ENCODE peak calls at places on chromosomes 11 and 22, in nine cellular contexts. One of them, this sample, is unnamed.
A peak's percentile ranks its signal among the peaks of the same experiment; 100 is the strongest.

GRCh38 chr22:24424001-24424900 is 3.1 kb upstream of the ADORA2A start:
- DNase-seq in colonic mucosa: no peak
- DNase-seq in CD8-positive, alpha-beta memory T cell: peak; percentile 36
- DNase-seq in AG09309: no peak
- DNase-seq in astrocyte: no peak
- DNase-seq in GM23338: peak; percentile 72
- DNase-seq in fibroblast of pulmonary artery: no peak
- DNase-seq in BJ: no peak
- DNase-seq in AG10803: no peak
- DNase-seq in this sample: no peak

GRCh38 chr22:47143249-47143938 is 380.9 kb downstream of the TBC1D22A start:
- DNase-seq in colonic mucosa: no peak
- DNase-seq in CD8-positive, alpha-beta memory T cell: no peak
- DNase-seq in AG09309: no peak
- DNase-seq in astrocyte: no peak
- DNase-seq in GM23338: no peak
- DNase-seq in fibroblast of pulmonary artery: no peak
- DNase-seq in BJ: no peak
- DNase-seq in AG10803: no peak
- DNase-seq in this sample: no peak

GRCh38 chr11:69958308-69958707 is 119.8 kb upstream of the ANO1 start:
- DNase-seq in colonic mucosa: no peak
- DNase-seq in CD8-positive, alpha-beta memory T cell: no peak
- DNase-seq in AG09309: peak; percentile 54
- DNase-seq in astrocyte: peak; percentile 89
- DNase-seq in GM23338: no peak
- DNase-seq in fibroblast of pulmonary artery: peak; percentile 51
- DNase-seq in BJ: peak; percentile 11
- DNase-seq in AG10803: peak; percentile 8
- DNase-seq in this sample: no peak

GRCh38 chr22:25645266-25645665 is 80.8 kb downstream of the GRK3 start:
- DNase-seq in colonic mucosa: no peak
- DNase-seq in CD8-positive, alpha-beta memory T cell: no peak
- DNase-seq in AG09309: no peak
- DNase-seq in astrocyte: peak; percentile 64
- DNase-seq in GM23338: no peak
- DNase-seq in fibroblast of pulmonary artery: peak; percentile 16
- DNase-seq in BJ: no peak
- DNase-seq in AG10803: no peak
- DNase-seq in this sample: no peak

GRCh38 chr22:45688606-45689080 is 17.0 kb downstream of the ATXN10 start:
- DNase-seq in colonic mucosa: no peak
- DNase-seq in CD8-positive, alpha-beta memory T cell: no peak
- DNase-seq in AG09309: peak; percentile 78
- DNase-seq in astrocyte: peak; percentile 95
- DNase-seq in GM23338: no peak
- DNase-seq in fibroblast of pulmonary artery: peak; percentile 88
- DNase-seq in BJ: peak; percentile 80
- DNase-seq in AG10803: peak; percentile 92
- DNase-seq in this sample: no peak

GRCh38 chr11:119061256-119061655 is 4.3 kb upstream of the HYOU1 start:
- DNase-seq in colonic mucosa: no peak
- DNase-seq in CD8-positive, alpha-beta memory T cell: no peak
- DNase-seq in AG09309: no peak
- DNase-seq in astrocyte: no peak
- DNase-seq in GM23338: no peak
- DNase-seq in fibroblast of pulmonary artery: no peak
- DNase-seq in BJ: no peak
- DNase-seq in AG10803: no peak
- DNase-seq in this sample: no peak

GRCh38 chr11:9150501-9150900 is 59.1 kb upstream of the SCUBE2 start:
- DNase-seq in colonic mucosa: no peak
- DNase-seq in CD8-positive, alpha-beta memory T cell: no peak
- DNase-seq in AG09309: no peak
- DNase-seq in astrocyte: peak; percentile 60
- DNase-seq in GM23338: no peak
- DNase-seq in fibroblast of pulmonary artery: peak; percentile 75
- DNase-seq in BJ: peak; percentile 35
- DNase-seq in AG10803: peak; percentile 67
- DNase-seq in this sample: peak; percentile 79

GRCh38 chr22:37995460-37995859 is 11.1 kb upstream of the SOX10 start:
- DNase-seq in colonic mucosa: no peak
- DNase-seq in CD8-positive, alpha-beta memory T cell: no peak
- DNase-seq in AG09309: no peak
- DNase-seq in astrocyte: no peak
- DNase-seq in GM23338: no peak
- DNase-seq in fibroblast of pulmonary artery: no peak
- DNase-seq in BJ: no peak
- DNase-seq in AG10803: no peak
- DNase-seq in this sample: no peak

GRCh38 chr11:69269388-69269787 is 24.6 kb upstream of the MYEOV start:
- DNase-seq in colonic mucosa: no peak
- DNase-seq in CD8-positive, alpha-beta memory T cell: no peak
- DNase-seq in AG09309: no peak
- DNase-seq in astrocyte: no peak
- DNase-seq in GM23338: no peak
- DNase-seq in fibroblast of pulmonary artery: no peak
- DNase-seq in BJ: no peak
- DNase-seq in AG10803: no peak
- DNase-seq in this sample: no peak

GRCh38 chr11:10304495-10305261 is at the start of gene ADM:
- DNase-seq in colonic mucosa: peak; percentile 95
- DNase-seq in CD8-positive, alpha-beta memory T cell: no peak
- DNase-seq in AG09309: peak; percentile 90
- DNase-seq in astrocyte: no peak
- DNase-seq in GM23338: peak; percentile 93
- DNase-seq in fibroblast of pulmonary artery: peak; percentile 94
- DNase-seq in BJ: peak; percentile 71
- DNase-seq in AG10803: peak; percentile 96
- DNase-seq in this sample: peak; percentile 81

GRCh38 chr11:1908579-1908978 is 10.9 kb upstream of the TNNT3 start:
- DNase-seq in colonic mucosa: no peak
- DNase-seq in CD8-positive, alpha-beta memory T cell: no peak
- DNase-seq in AG09309: no peak
- DNase-seq in astrocyte: no peak
- DNase-seq in GM23338: peak; percentile 27
- DNase-seq in fibroblast of pulmonary artery: peak; percentile 83
- DNase-seq in BJ: no peak
- DNase-seq in AG10803: no peak
- DNase-seq in this sample: peak; percentile 29

GRCh38 chr11:94767292-94767690 is 865 bp upstream of the AMOTL1 start:
- DNase-seq in colonic mucosa: no peak
- DNase-seq in CD8-positive, alpha-beta memory T cell: no peak
- DNase-seq in AG09309: no peak
- DNase-seq in astrocyte: no peak
- DNase-seq in GM23338: no peak
- DNase-seq in fibroblast of pulmonary artery: no peak
- DNase-seq in BJ: no peak
- DNase-seq in AG10803: no peak
- DNase-seq in this sample: no peak
- H3K4me3 ChIP-seq in colonic mucosa: no peak overlapping the region
- H3K4me3 ChIP-seq in CD8-positive, alpha-beta memory T cell: no peak overlapping the region
- H3K4me3 ChIP-seq in AG09309: no peak overlapping the region
- H3K4me3 ChIP-seq in astrocyte: peak overlapping the region; percentile 94
- H3K4me3 ChIP-seq in GM23338: peak overlapping the region; percentile 93
- H3K4me3 ChIP-seq in fibroblast of pulmonary artery: no peak overlapping the region
- H3K4me3 ChIP-seq in BJ: no peak overlapping the region
- H3K4me3 ChIP-seq in AG10803: no peak overlapping the region
- H3K4me3 ChIP-seq in this sample: no peak overlapping the region

DNA sequence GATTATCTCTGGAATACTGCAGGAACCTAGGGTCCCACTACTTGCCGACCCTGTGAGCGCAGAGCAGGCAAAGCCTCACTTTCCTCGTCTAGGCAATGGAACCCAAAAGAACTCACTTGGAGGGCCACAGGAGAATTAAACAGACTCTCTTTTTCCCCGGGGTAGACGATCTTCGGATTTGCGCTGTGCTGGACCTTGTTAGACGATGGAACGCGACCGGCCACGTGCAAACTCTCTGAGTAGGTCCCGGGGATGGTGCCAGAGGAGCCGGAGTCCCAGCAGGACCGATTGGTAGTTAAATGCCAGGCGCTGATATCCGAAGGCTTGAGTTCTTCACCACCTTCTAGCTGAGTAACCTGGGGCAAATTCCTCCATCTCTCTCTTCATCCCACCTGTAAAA is 1.0 kb upstream of the SLC1A2 start:
- DNase-seq in colonic mucosa: no peak
- DNase-seq in CD8-positive, alpha-beta memory T cell: no peak
- DNase-seq in AG09309: no peak
- DNase-seq in astrocyte: no peak
- DNase-seq in GM23338: peak; percentile 53
- DNase-seq in fibroblast of pulmonary artery: no peak
- DNase-seq in BJ: no peak
- DNase-seq in AG10803: no peak
- DNase-seq in this sample: no peak
- H3K4me3 ChIP-seq in colonic mucosa: no peak overlapping the region
- H3K4me3 ChIP-seq in CD8-positive, alpha-beta memory T cell: no peak overlapping the region
- H3K4me3 ChIP-seq in AG09309: peak overlapping the region; percentile 54
- H3K4me3 ChIP-seq in astrocyte: peak overlapping the region; percentile 55
- H3K4me3 ChIP-seq in GM23338: peak overlapping the region; percentile 87
- H3K4me3 ChIP-seq in fibroblast of pulmonary artery: no peak overlapping the region
- H3K4me3 ChIP-seq in BJ: no peak overlapping the region
- H3K4me3 ChIP-seq in AG10803: peak overlapping the region; percentile 0
- H3K4me3 ChIP-seq in this sample: peak overlapping the region; percentile 51

GRCh38 chr11:43925932-43926505 is 16.4 kb upstream of the C11orf96 start:
- DNase-seq in colonic mucosa: no peak
- DNase-seq in CD8-positive, alpha-beta memory T cell: no peak
- DNase-seq in AG09309: no peak
- DNase-seq in astrocyte: no peak
- DNase-seq in GM23338: no peak
- DNase-seq in fibroblast of pulmonary artery: no peak
- DNase-seq in BJ: no peak
- DNase-seq in AG10803: no peak
- DNase-seq in this sample: no peak

GRCh38 chr11:43925063-43925931 is 17.1 kb upstream of the C11orf96 start:
- DNase-seq in colonic mucosa: no peak
- DNase-seq in CD8-positive, alpha-beta memory T cell: no peak
- DNase-seq in AG09309: no peak
- DNase-seq in astrocyte: no peak
- DNase-seq in GM23338: no peak
- DNase-seq in fibroblast of pulmonary artery: no peak
- DNase-seq in BJ: no peak
- DNase-seq in AG10803: no peak
- DNase-seq in this sample: no peak

GRCh38 chr11:43923327-43924111 is 18.9 kb upstream of the C11orf96 start:
- DNase-seq in colonic mucosa: no peak
- DNase-seq in CD8-positive, alpha-beta memory T cell: no peak
- DNase-seq in AG09309: no peak
- DNase-seq in astrocyte: peak; percentile 69
- DNase-seq in GM23338: no peak
- DNase-seq in fibroblast of pulmonary artery: peak; percentile 79
- DNase-seq in BJ: no peak
- DNase-seq in AG10803: no peak
- DNase-seq in this sample: peak; percentile 89

GRCh38 chr11:43922974-43923326 is 19.5 kb upstream of the C11orf96 start:
- DNase-seq in colonic mucosa: no peak
- DNase-seq in CD8-positive, alpha-beta memory T cell: no peak
- DNase-seq in AG09309: no peak
- DNase-seq in astrocyte: no peak
- DNase-seq in GM23338: no peak
- DNase-seq in fibroblast of pulmonary artery: no peak
- DNase-seq in BJ: no peak
- DNase-seq in AG10803: no peak
- DNase-seq in this sample: no peak

DNA sequence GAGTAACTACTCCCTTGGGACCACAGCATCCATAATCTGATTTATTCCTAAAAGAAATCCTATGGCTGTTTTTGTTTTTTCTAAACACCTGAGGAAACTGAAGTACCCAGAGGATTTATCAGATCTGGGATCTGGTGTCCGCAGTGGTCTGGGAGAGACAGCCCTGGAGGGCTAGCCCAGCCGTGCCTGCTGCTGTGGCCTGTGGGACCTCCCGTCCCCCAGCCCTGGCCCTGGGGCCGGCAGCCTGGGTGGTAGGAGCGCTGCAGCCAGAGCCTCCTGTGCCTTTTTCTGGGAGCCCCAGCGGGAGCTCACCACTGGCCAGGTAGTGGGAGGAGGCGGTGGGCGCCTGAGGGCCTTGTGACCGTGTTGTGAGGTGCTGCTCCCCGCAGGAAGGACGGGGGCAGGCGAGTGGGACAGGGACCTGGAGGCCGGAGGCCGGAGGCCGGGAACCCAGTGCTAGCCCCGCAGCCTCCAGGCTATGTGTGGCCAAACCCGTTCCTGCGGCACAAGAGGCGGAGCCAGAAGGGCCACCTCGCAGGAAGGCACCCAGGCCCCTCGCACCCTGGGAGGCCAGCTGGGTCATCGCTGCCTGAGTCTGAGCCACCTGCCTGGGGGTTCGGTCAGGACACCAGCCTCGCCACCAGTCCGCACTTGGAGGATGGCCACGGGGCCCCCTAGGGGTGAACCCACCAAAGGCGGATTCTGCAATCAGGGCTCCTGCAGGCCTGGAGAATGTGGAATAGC is 18.2 kb upstream of the C11orf96 start:
- DNase-seq in colonic mucosa: no peak
- DNase-seq in CD8-positive, alpha-beta memory T cell: no peak
- DNase-seq in AG09309: no peak
- DNase-seq in astrocyte: no peak
- DNase-seq in GM23338: peak; percentile 53
- DNase-seq in fibroblast of pulmonary artery: no peak
- DNase-seq in BJ: no peak
- DNase-seq in AG10803: no peak
- DNase-seq in this sample: no peak
- H3K4me3 ChIP-seq in colonic mucosa: no peak overlapping the region
- H3K4me3 ChIP-seq in CD8-positive, alpha-beta memory T cell: no peak overlapping the region
- H3K4me3 ChIP-seq in AG09309: no peak overlapping the region
- H3K4me3 ChIP-seq in astrocyte: no peak overlapping the region
- H3K4me3 ChIP-seq in GM23338: no peak overlapping the region
- H3K4me3 ChIP-seq in fibroblast of pulmonary artery: no peak overlapping the region
- H3K4me3 ChIP-seq in BJ: no peak overlapping the region
- H3K4me3 ChIP-seq in AG10803: no peak overlapping the region
- H3K4me3 ChIP-seq in this sample: no peak overlapping the region

GRCh38 chr22:19722915-19723164 is 499 bp upstream of the GP1BB start:
- DNase-seq in colonic mucosa: no peak
- DNase-seq in CD8-positive, alpha-beta memory T cell: no peak
- DNase-seq in AG09309: no peak
- DNase-seq in astrocyte: no peak
- DNase-seq in GM23338: peak; percentile 51
- DNase-seq in fibroblast of pulmonary artery: no peak
- DNase-seq in BJ: no peak
- DNase-seq in AG10803: no peak
- DNase-seq in this sample: no peak

GRCh38 chr22:19723165-19723989 is at the start of gene GP1BB:
- DNase-seq in colonic mucosa: peak; percentile 42
- DNase-seq in CD8-positive, alpha-beta memory T cell: no peak
- DNase-seq in AG09309: no peak
- DNase-seq in astrocyte: peak; percentile 31
- DNase-seq in GM23338: peak; percentile 72
- DNase-seq in fibroblast of pulmonary artery: peak; percentile 20
- DNase-seq in BJ: no peak
- DNase-seq in AG10803: no peak
- DNase-seq in this sample: no peak

GRCh38 chr22:19722175-19722914 is 994 bp upstream of the GP1BB start:
- DNase-seq in colonic mucosa: no peak
- DNase-seq in CD8-positive, alpha-beta memory T cell: no peak
- DNase-seq in AG09309: no peak
- DNase-seq in astrocyte: no peak
- DNase-seq in GM23338: peak; percentile 70
- DNase-seq in fibroblast of pulmonary artery: no peak
- DNase-seq in BJ: no peak
- DNase-seq in AG10803: no peak
- DNase-seq in this sample: no peak

GRCh38 chr22:19724927-19725661 is 1.8 kb downstream of the GP1BB start:
- DNase-seq in colonic mucosa: no peak
- DNase-seq in CD8-positive, alpha-beta memory T cell: no peak
- DNase-seq in AG09309: no peak
- DNase-seq in astrocyte: no peak
- DNase-seq in GM23338: no peak
- DNase-seq in fibroblast of pulmonary artery: no peak
- DNase-seq in BJ: no peak
- DNase-seq in AG10803: no peak
- DNase-seq in this sample: no peak

GRCh38 chr22:19723990-19724827 is 870 bp downstream of the GP1BB start:
- DNase-seq in colonic mucosa: no peak
- DNase-seq in CD8-positive, alpha-beta memory T cell: no peak
- DNase-seq in AG09309: no peak
- DNase-seq in astrocyte: peak; percentile 14
- DNase-seq in GM23338: peak; percentile 82
- DNase-seq in fibroblast of pulmonary artery: peak; percentile 23
- DNase-seq in BJ: no peak
- DNase-seq in AG10803: no peak
- DNase-seq in this sample: no peak
- H3K4me3 ChIP-seq in colonic mucosa: peak overlapping the region; percentile 15
- H3K4me3 ChIP-seq in CD8-positive, alpha-beta memory T cell: peak overlapping the region; percentile 19
- H3K4me3 ChIP-seq in AG09309: no peak overlapping the region
- H3K4me3 ChIP-seq in astrocyte: no peak overlapping the region
- H3K4me3 ChIP-seq in GM23338: peak overlapping the region; percentile 59
- H3K4me3 ChIP-seq in fibroblast of pulmonary artery: no peak overlapping the region
- H3K4me3 ChIP-seq in BJ: no peak overlapping the region
- H3K4me3 ChIP-seq in AG10803: no peak overlapping the region
- H3K4me3 ChIP-seq in this sample: no peak overlapping the region